ENCODE peak calls at places on chromosomes 7 and 10, in ten cellular contexts. M is right atrium auricular region, T is tibial artery, Z is uterus, H is body of pancreas, F is transverse colon, Q is suprapubic skin, L is GM12878, W is IMR-90, Y is fibroblast of lung. A is an unnamed sample.

GRCh38 chr7:22109761-22110160 is 164.1 kb upstream of the CDCA7L start:
- DNase-seq in M (no peak), T (no peak), Z (no peak), H (peak; percentile 60), F (peak; percentile 28), Q (no peak), L (no peak), W (peak; percentile 37), Y (peak; percentile 21), A (no peak)

GRCh38 chr10:104349623-104350142 is 4.0 kb upstream of the CFAP58 start:
- DNase-seq in M (no peak), T (no peak), Z (no peak), H (no peak), F (peak; percentile 20), Q (no peak), L (peak; percentile 78), W (peak; percentile 68), Y (peak; percentile 67), A (no peak)

GRCh38 chr10:28730031-28730778 is 52.9 kb downstream of the BAMBI start:
- DNase-seq in M (no peak), T (no peak), Z (no peak), H (no peak), F (no peak), Q (no peak), L (no peak), W (peak; percentile 32), Y (no peak), A (no peak)

GRCh38 chr7:118184392-118184899 is 482 bp downstream of the LSM8 start:
- DNase-seq in M (no peak), T (no peak), Z (no peak), H (no peak), F (no peak), Q (no peak), L (no peak), W (no peak), Y (peak; percentile 3), A (peak; percentile 6)

GRCh38 chr10:70293169-70293813 is 9.5 kb upstream of the NPFFR1 start:
- DNase-seq in M (no peak), T (no peak), Z (no peak), H (no peak), F (no peak), Q (no peak), L (peak; percentile 71), W (no peak), Y (no peak), A (no peak)

GRCh38 chr10:100744980-100745881 is at the start of gene PAX2:
- DNase-seq in M (no peak), T (no peak), Z (no peak), H (no peak), F (no peak), Q (no peak), L (no peak), W (no peak), Y (no peak), A (no peak)

GRCh38 chr7:150621376-150621775 is 10.8 kb downstream of the GIMAP6 start:
- DNase-seq in M (no peak), T (no peak), Z (no peak), H (no peak), F (no peak), Q (no peak), L (no peak), W (no peak), Y (no peak), A (no peak)

GRCh38 chr7:7772385-7772784 is 54.0 kb upstream of the RPA3 start:
- DNase-seq in M (no peak), T (no peak), Z (no peak), H (no peak), F (no peak), Q (no peak), L (no peak), W (peak; percentile 67), Y (peak; percentile 53), A (no peak)

GRCh38 chr10:124967255-124967654 is 25.3 kb downstream of the ZRANB1 start:
- DNase-seq in M (no peak), T (no peak), Z (no peak), H (no peak), F (no peak), Q (no peak), L (no peak), W (no peak), Y (no peak), A (no peak)

GRCh38 chr10:12766222-12766621 is 235.3 kb downstream of the CCDC3 start:
- DNase-seq in M (no peak), T (no peak), Z (no peak), H (no peak), F (no peak), Q (no peak), L (no peak), W (no peak), Y (no peak), A (no peak)

GRCh38 chr10:96719850-96720421 is 378 bp downstream of the PIK3AP1 start:
- DNase-seq in M (no peak), T (peak; percentile 73), Z (peak; percentile 18), H (peak; percentile 83), F (peak; percentile 83), Q (peak; percentile 82), L (no peak), W (no peak), Y (peak; percentile 12), A (peak; percentile 6)

GRCh38 chr10:124043310-124044142 is 49.9 kb downstream of the CHST15 start:
- DNase-seq in M (no peak), T (no peak), Z (no peak), H (no peak), F (peak; percentile 32), Q (no peak), L (peak; percentile 40), W (no peak), Y (no peak), A (no peak)

GRCh38 chr10:57692255-57692980 is 575.3 kb downstream of the IPMK start:
- DNase-seq in M (no peak), T (no peak), Z (no peak), H (no peak), F (no peak), Q (no peak), L (no peak), W (peak; percentile 84), Y (peak; percentile 90), A (no peak)

GRCh38 chr10:95289003-95289920 is 1.5 kb downstream of the PDLIM1 start:
- DNase-seq in M (no peak), T (no peak), Z (no peak), H (no peak), F (peak; percentile 70), Q (no peak), L (no peak), W (no peak), Y (no peak), A (no peak)
- H3K4me3 ChIP-seq in M (peak overlapping the region; percentile 88), T (peak overlapping the region; percentile 98), Z (peak overlapping the region; percentile 83), H (peak overlapping the region; percentile 61), F (peak overlapping the region; percentile 88), Q (peak overlapping the region; percentile 87), L (peak overlapping the region; percentile 97), W (peak overlapping the region; percentile 98), Y (peak overlapping the region; percentile 94), A (no peak overlapping the region)

GRCh38 chr10:11051001-11051324 is 33.3 kb downstream of the CELF2 start:
- DNase-seq in M (no peak), T (no peak), Z (no peak), H (no peak), F (no peak), Q (no peak), L (no peak), W (no peak), Y (no peak), A (no peak)
- H3K27me3 ChIP-seq in M (no peaks in the 10 kb centered on the region), T (no peaks in the 10 kb centered on the region), Z (no peaks in the 10 kb centered on the region), H (no peaks in the 10 kb centered on the region), F (no peaks in the 10 kb centered on the region), Q (no peaks in the 10 kb centered on the region), L (no peaks in the 10 kb centered on the region), W (peaks cover 2% of the 10 kb centered on the region), Y (no peaks in the 10 kb centered on the region), A (no peaks in the 10 kb centered on the region)

GRCh38 chr7:28435152-28435551 is 22.8 kb downstream of the CREB5 start:
- DNase-seq in M (no peak), T (no peak), Z (no peak), H (no peak), F (no peak), Q (no peak), L (no peak), W (no peak), Y (no peak), A (no peak)
- H3K4me1 ChIP-seq in M (peaks cover 4% of the 10 kb centered on the region), T (no peaks in the 10 kb centered on the region), Z (no peaks in the 10 kb centered on the region), H (no peaks in the 10 kb centered on the region), F (no peaks in the 10 kb centered on the region), Q (peaks cover 9% of the 10 kb centered on the region), L (no peaks in the 10 kb centered on the region), W (peaks cover 2% of the 10 kb centered on the region), Y (no peaks in the 10 kb centered on the region), A (no peaks in the 10 kb centered on the region)

GRCh38 chr7:133352430-133352829 is 99.6 kb downstream of the EXOC4 start:
- DNase-seq in M (no peak), T (no peak), Z (no peak), H (no peak), F (no peak), Q (no peak), L (no peak), W (no peak), Y (no peak), A (no peak)

GRCh38 chr7:133353775-133354174 is 100.9 kb downstream of the EXOC4 start:
- DNase-seq in M (no peak), T (no peak), Z (no peak), H (no peak), F (no peak), Q (no peak), L (no peak), W (no peak), Y (no peak), A (no peak)

GRCh38 chr7:133354546-133355324 is 101.9 kb downstream of the EXOC4 start:
- DNase-seq in M (no peak), T (no peak), Z (no peak), H (no peak), F (no peak), Q (no peak), L (no peak), W (peak; percentile 80), Y (peak; percentile 45), A (no peak)

GRCh38 chr7:133355822-133356221 is 102.9 kb downstream of the EXOC4 start:
- DNase-seq in M (no peak), T (no peak), Z (no peak), H (no peak), F (no peak), Q (no peak), L (no peak), W (no peak), Y (no peak), A (no peak)

GRCh38 chr7:133355325-133355708 is 102.4 kb downstream of the EXOC4 start:
- DNase-seq in M (no peak), T (no peak), Z (no peak), H (no peak), F (no peak), Q (no peak), L (no peak), W (peak; percentile 93), Y (peak; percentile 91), A (no peak)
- H3K4me3 ChIP-seq in M (no peak overlapping the region), T (no peak overlapping the region), Z (no peak overlapping the region), H (no peak overlapping the region), F (no peak overlapping the region), Q (no peak overlapping the region), L (no peak overlapping the region), W (no peak overlapping the region), Y (no peak overlapping the region), A (no peak overlapping the region)